ENCODE peak calls at places on chromosomes 11 and 22, in four cellular contexts. X is IMR-90, F is neuronal stem cell, P is H9. T is an unnamed sample.

GRCh38 chr11:4025957-4026324 is 68.7 kb upstream of the RRM1 start:
- DNase-seq in X (peak; percentile 10), F (no peak), P (no peak), T (no peak)

GRCh38 chr22:27783436-27784098 is 18.0 kb downstream of the MN1 start:
- DNase-seq in P (no peak), F (no peak), X (no peak), T (no peak)

GRCh38 chr22:17120711-17121234 is 387 bp downstream of the TMEM121B start:
- DNase-seq in X (no peak), P (no peak), F (peak; percentile 59), T (no peak)

GRCh38 chr11:122697636-122698167 is 42.2 kb downstream of the UBASH3B start:
- DNase-seq in X (peak; percentile 84), P (no peak), F (no peak), T (no peak)

GRCh38 chr11:62539238-62539925 is 7.2 kb downstream of the AHNAK start:
- DNase-seq in P (no peak), F (no peak), X (peak; percentile 93), T (no peak)

GRCh38 chr11:132822294-132822693 is 710.0 kb downstream of the OPCML start:
- DNase-seq in F (no peak), X (no peak), P (no peak), T (no peak)

GRCh38 chr22:32861330-32861729 is 59.8 kb downstream of the TIMP3 start:
- DNase-seq in F (no peak), P (no peak), X (no peak), T (no peak)

GRCh38 chr11:114074546-114075342 is 15.2 kb downstream of the ZBTB16 start:
- DNase-seq in P (no peak), X (no peak), F (no peak), T (no peak)

GRCh38 chr11:83070878-83071640 is 638 bp downstream of the RAB30 start:
- DNase-seq in F (peak; percentile 11), X (peak; percentile 26), P (no peak), T (peak; percentile 29)

GRCh38 chr22:20155330-20156041 is 4.6 kb upstream of the CCDC188 start:
- DNase-seq in F (no peak), X (no peak), P (no peak), T (no peak)

GRCh38 chr11:60332923-60333322 is 5.9 kb downstream of the MS4A6E start:
- DNase-seq in X (no peak), P (no peak), F (no peak), T (no peak)

GRCh38 chr11:129911298-129911697 is 15.9 kb upstream of the NFRKB start:
- DNase-seq in X (peak; percentile 63), P (no peak), F (no peak), T (no peak)

GRCh38 chr11:69479591-69480271 is 1.7 kb upstream of the LINC01488 start:
- DNase-seq in X (no peak), F (no peak), P (no peak), T (no peak)

GRCh38 chr11:104772806-104773241 is 125.4 kb downstream of the CASP12 start:
- DNase-seq in X (peak; percentile 96), F (no peak), P (no peak), T (no peak)

GRCh38 chr22:35418088-35418487 is 18.1 kb downstream of the MCM5 start:
- DNase-seq in P (no peak), F (no peak), X (peak; percentile 57), T (no peak)

GRCh38 chr22:48961705-48962104 is 866.0 kb downstream of the BRD1 start:
- DNase-seq in P (no peak), F (no peak), X (no peak), T (no peak)

GRCh38 chr11:76576166-76576565 is 94.4 kb downstream of the LRRC32 start:
- DNase-seq in X (no peak), F (no peak), P (no peak), T (no peak)

GRCh38 chr11:76577199-76577920 is 93.2 kb downstream of the LRRC32 start:
- DNase-seq in P (no peak), F (no peak), X (peak; percentile 77), T (peak; percentile 80)

GRCh38 chr11:76574406-76574805 is 96.1 kb downstream of the LRRC32 start:
- DNase-seq in F (no peak), X (peak; percentile 70), P (no peak), T (peak; percentile 86)

GRCh38 chr11:76577921-76578654 is 92.5 kb downstream of the LRRC32 start:
- DNase-seq in X (no peak), F (no peak), P (no peak), T (no peak)

GRCh38 chr11:76574879-76575278 is 95.7 kb downstream of the LRRC32 start:
- DNase-seq in X (no peak), P (no peak), F (no peak), T (no peak)
- H3K79me1 ChIP-seq in X (no peaks in the 10 kb centered on the region), P (no peaks in the 10 kb centered on the region), F (no peaks in the 10 kb centered on the region), T (no peaks in the 10 kb centered on the region)

DNA sequence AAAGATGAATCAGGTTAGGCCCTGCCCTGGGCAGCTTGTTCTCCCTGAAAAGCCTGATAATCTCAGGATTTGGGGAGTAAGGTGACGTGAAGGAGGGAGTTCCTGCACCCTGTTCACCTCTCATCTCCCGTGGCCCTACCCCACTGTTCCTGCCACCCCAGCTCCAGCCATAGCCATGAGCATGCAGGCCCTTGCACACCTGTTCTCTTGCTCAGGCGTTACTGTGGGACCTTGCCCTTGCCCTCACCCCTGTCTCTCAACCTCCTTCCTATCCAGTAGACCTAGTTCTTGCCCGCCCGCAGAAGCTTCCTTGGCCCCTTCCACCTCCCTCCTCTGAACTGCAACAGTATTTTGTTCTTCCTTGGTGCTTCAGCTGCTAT is 15.0 kb downstream of the TSKU start:
- DNase-seq in X (no peak), F (no peak), P (no peak), T (no peak)
- H3K79me1 ChIP-seq in X (peaks cover 21% of the 10 kb centered on the region), F (peaks cover 12% of the 10 kb centered on the region), P (no peaks in the 10 kb centered on the region), T (peaks cover 24% of the 10 kb centered on the region)

GRCh38 chr11:20002312-20003216 is 157.7 kb downstream of the DBX1 start:
- DNase-seq in F (no peak), P (no peak), X (no peak), T (no peak)
- H3K79me1 ChIP-seq in F (no peaks in the 10 kb centered on the region), P (no peaks in the 10 kb centered on the region), X (peaks cover 6% of the 10 kb centered on the region), T (no peaks in the 10 kb centered on the region)

DNA sequence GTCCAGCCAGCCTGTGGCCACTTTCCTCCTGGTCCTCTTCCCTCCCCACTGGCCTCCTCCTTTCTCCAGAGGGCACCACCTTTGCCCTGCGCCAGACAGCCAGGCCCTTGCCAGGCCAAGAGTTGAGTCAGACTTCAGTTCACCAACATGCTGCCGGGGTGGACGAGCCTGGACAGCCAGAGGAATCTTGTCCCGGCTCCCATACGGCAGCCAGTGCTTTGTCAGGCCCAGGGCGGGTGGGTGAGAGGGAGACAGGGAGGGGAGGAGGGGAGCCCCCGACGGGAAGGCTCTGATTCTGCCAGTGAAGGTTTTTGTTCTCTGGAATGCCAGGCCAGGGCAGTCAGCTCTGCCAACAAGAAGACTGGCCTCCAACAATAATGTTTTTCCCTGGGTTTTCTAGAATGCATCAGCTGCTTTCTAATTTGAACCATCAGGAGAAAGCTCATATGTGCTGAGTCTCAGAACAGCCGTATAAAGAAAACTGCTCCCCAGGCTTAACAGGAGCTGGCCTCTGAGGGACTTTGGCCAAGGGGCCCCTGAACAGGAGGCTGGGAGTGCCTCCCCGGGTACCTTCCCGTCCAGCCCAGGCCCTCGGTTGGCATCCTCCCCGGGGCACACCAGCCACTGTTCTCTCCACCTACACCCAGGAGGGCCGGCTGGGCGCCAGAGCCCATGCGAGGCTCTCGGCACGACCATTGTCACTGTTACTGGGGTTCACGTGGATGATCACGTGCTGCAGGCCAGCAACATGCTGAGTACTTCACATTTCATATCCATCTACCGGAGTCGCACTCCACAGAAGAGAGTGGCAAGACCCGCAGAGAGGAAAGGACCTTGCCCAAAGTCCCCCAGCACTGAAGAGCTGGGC is 28.6 kb downstream of the LIF start:
- DNase-seq in F (no peak), P (no peak), X (no peak), T (no peak)
- H3K79me1 ChIP-seq in F (no peaks in the 10 kb centered on the region), P (no peaks in the 10 kb centered on the region), X (peaks cover 3% of the 10 kb centered on the region), T (no peaks in the 10 kb centered on the region)

GRCh38 chr11:85277693-85278092 is 349.5 kb downstream of the DLG2 start:
- DNase-seq in P (no peak), X (no peak), F (no peak), T (no peak)

GRCh38 chr11:85279267-85279666 is 347.9 kb downstream of the DLG2 start:
- DNase-seq in X (no peak), P (no peak), F (no peak), T (no peak)

DNA sequence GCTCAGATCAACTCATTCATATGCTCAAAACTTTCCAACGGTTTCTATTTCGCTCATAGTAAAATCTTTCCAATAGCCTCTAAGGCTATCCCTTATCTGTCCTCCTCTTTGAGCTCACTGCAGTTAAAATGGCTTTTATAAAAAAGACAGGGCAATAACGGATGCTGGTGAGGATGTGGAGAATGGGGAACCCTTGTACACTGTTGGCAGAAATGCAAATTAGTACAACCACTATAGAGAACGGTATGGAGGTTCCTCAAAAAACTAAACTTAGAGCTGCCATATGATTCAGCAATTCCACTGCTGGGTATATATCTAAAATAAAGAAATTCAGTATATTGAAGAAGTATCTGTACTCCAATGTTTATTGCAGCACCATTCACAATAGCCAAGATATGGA is 345.6 kb downstream of the DLG2 start:
- DNase-seq in F (no peak), X (no peak), P (no peak), T (no peak)
- H3K79me1 ChIP-seq in F (no peaks in the 10 kb centered on the region), X (no peaks in the 10 kb centered on the region), P (no peaks in the 10 kb centered on the region), T (no peaks in the 10 kb centered on the region)

GRCh38 chr11:72710278-72710677 is 36.1 kb upstream of the PDE2A start:
- DNase-seq in X (no peak), F (no peak), P (no peak), T (no peak)
- H3K79me1 ChIP-seq in X (peaks cover 61% of the 10 kb centered on the region), F (peaks cover 1% of the 10 kb centered on the region), P (no peaks in the 10 kb centered on the region), T (peaks cover 7% of the 10 kb centered on the region)

GRCh38 chr11:597166-597725 is 18.5 kb downstream of the IRF7 start:
- DNase-seq in F (no peak), P (peak; percentile 69), X (no peak), T (peak; percentile 41)

GRCh38 chr11:601573-602245 is 14.0 kb downstream of the IRF7 start:
- DNase-seq in F (no peak), P (no peak), X (no peak), T (no peak)

GRCh38 chr11:596374-596773 is 19.4 kb downstream of the IRF7 start:
- DNase-seq in P (no peak), F (no peak), X (no peak), T (no peak)

GRCh38 chr11:595400-595799 is 19.1 kb downstream of the PHRF1 start:
- DNase-seq in F (no peak), P (no peak), X (no peak), T (no peak)

DNA sequence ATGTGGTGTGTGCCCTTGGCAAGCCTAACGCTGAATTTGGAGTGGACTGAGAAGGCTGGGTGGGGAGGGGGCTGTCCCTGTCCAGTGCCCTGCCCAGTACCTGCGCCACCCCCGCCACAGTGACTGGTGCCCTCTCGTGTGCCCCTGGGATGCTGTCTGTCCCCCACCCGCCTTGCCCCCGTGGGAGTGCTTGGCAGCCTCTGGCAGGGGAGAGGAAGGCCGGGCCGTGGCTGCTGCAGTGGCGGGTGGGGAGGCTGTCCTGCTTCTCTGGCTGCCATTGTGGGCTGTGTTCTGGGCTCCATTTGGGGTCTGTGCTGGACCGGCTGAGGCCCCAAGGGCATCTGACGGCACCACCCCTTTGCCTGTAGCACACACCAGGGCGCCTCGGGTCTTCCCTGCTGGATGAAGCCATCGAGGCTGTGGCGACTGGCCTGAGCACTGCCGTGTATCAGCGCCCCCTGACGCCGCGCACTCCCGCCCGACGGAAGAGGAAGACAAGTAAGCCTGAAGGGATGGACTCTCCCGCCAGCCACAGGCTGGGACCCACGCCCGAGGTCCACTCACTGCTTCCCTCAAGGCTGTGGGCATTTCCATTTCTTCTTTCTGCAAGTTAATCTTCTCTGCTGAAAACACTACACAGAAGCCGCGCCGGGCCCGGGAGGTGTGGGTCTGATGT is 17.6 kb downstream of the IRF7 start:
- DNase-seq in F (no peak), P (no peak), X (no peak), T (no peak)
- H3K79me1 ChIP-seq in F (peaks cover 8% of the 10 kb centered on the region), P (no peaks in the 10 kb centered on the region), X (peaks cover 54% of the 10 kb centered on the region), T (peaks cover 5% of the 10 kb centered on the region)